ENCODE peak calls at places on chromosomes 6 and 20, in four cellular contexts. One of them, this sample, is unnamed.

GRCh38 chr6:168154263-168154917 is 75.4 kb upstream of the FRMD1 start:
- DNase-seq in Jurkat, Clone E6-1: no peak
- DNase-seq in foreskin fibroblast: no peak
- DNase-seq in EL: no peak
- DNase-seq in this sample: no peak

GRCh38 chr6:42378125-42378524 is 73.6 kb downstream of the TRERF1 start:
- DNase-seq in Jurkat, Clone E6-1: no peak
- DNase-seq in foreskin fibroblast: no peak
- DNase-seq in EL: no peak
- DNase-seq in this sample: no peak

GRCh38 chr6:22925920-22926587 is 356.7 kb downstream of the HDGFL1 start:
- DNase-seq in Jurkat, Clone E6-1: no peak
- DNase-seq in foreskin fibroblast: no peak
- DNase-seq in EL: no peak
- DNase-seq in this sample: no peak

GRCh38 chr6:25869840-25870239 is 4.2 kb downstream of the SLC17A3 start:
- DNase-seq in Jurkat, Clone E6-1: no peak
- DNase-seq in foreskin fibroblast: no peak
- DNase-seq in EL: no peak
- DNase-seq in this sample: no peak

GRCh38 chr20:23048283-23049200 is 930 bp downstream of the THBD start:
- DNase-seq in Jurkat, Clone E6-1: no peak
- DNase-seq in foreskin fibroblast: peak
- DNase-seq in EL: peak
- DNase-seq in this sample: peak

GRCh38 chr6:73169111-73169510 is 56.2 kb downstream of the KHDC1L start:
- DNase-seq in Jurkat, Clone E6-1: no peak
- DNase-seq in foreskin fibroblast: peak
- DNase-seq in EL: no peak
- DNase-seq in this sample: no peak

GRCh38 chr6:20918868-20919267 is 384.6 kb downstream of the CDKAL1 start:
- DNase-seq in Jurkat, Clone E6-1: no peak
- DNase-seq in foreskin fibroblast: no peak
- DNase-seq in EL: no peak
- DNase-seq in this sample: no peak

GRCh38 chr20:8361008-8361652 is 229.1 kb downstream of the PLCB1 start:
- DNase-seq in Jurkat, Clone E6-1: no peak
- DNase-seq in foreskin fibroblast: peak
- DNase-seq in EL: peak
- DNase-seq in this sample: peak

GRCh38 chr20:51354769-51355319 is 187.7 kb downstream of the NFATC2 start:
- DNase-seq in Jurkat, Clone E6-1: no peak
- DNase-seq in foreskin fibroblast: peak
- DNase-seq in EL: peak
- DNase-seq in this sample: peak

GRCh38 chr20:49948809-49949507 is 12.8 kb downstream of the RNF114 start:
- DNase-seq in Jurkat, Clone E6-1: no peak
- DNase-seq in foreskin fibroblast: peak
- DNase-seq in EL: peak
- DNase-seq in this sample: peak

GRCh38 chr6:160972111-160972510 is 19.5 kb upstream of the MAP3K4 start:
- DNase-seq in Jurkat, Clone E6-1: no peak
- DNase-seq in foreskin fibroblast: peak
- DNase-seq in EL: peak
- DNase-seq in this sample: peak

GRCh38 chr20:35741892-35742740 is at the start of gene RBM39:
- DNase-seq in Jurkat, Clone E6-1: peak
- DNase-seq in foreskin fibroblast: peak
- DNase-seq in EL: peak
- DNase-seq in this sample: peak

GRCh38 chr6:136077834-136078576 is 172.1 kb downstream of the MTFR2 start:
- DNase-seq in Jurkat, Clone E6-1: no peak
- DNase-seq in foreskin fibroblast: peak
- DNase-seq in EL: peak
- DNase-seq in this sample: peak

GRCh38 chr20:43567477-43567876 is 8.7 kb downstream of the SGK2 start:
- DNase-seq in Jurkat, Clone E6-1: no peak
- DNase-seq in foreskin fibroblast: no peak
- DNase-seq in EL: no peak
- DNase-seq in this sample: no peak

GRCh38 chr6:148649454-148649963 is 97.3 kb upstream of the UST start:
- DNase-seq in Jurkat, Clone E6-1: no peak
- DNase-seq in foreskin fibroblast: no peak
- DNase-seq in EL: no peak
- DNase-seq in this sample: no peak

GRCh38 chr6:154298297-154298696 is 58.3 kb downstream of the IPCEF1 start:
- DNase-seq in Jurkat, Clone E6-1: no peak
- DNase-seq in foreskin fibroblast: peak
- DNase-seq in EL: no peak
- DNase-seq in this sample: no peak

GRCh38 chr20:3663031-3663701 is at the start of gene GFRA4:
- DNase-seq in Jurkat, Clone E6-1: no peak
- DNase-seq in foreskin fibroblast: no peak
- DNase-seq in EL: no peak
- DNase-seq in this sample: no peak

GRCh38 chr20:32820000-32820697 is 395 bp downstream of the MAPRE1 start:
- DNase-seq in Jurkat, Clone E6-1: peak
- DNase-seq in foreskin fibroblast: peak
- DNase-seq in EL: no peak
- DNase-seq in this sample: no peak

GRCh38 chr6:84638286-84638685 is 126.1 kb downstream of the TBX18 start:
- DNase-seq in Jurkat, Clone E6-1: no peak
- DNase-seq in foreskin fibroblast: no peak
- DNase-seq in EL: no peak
- DNase-seq in this sample: no peak

GRCh38 chr6:122709922-122710512 is 69.5 kb upstream of the FABP7 start:
- DNase-seq in Jurkat, Clone E6-1: no peak
- DNase-seq in foreskin fibroblast: no peak
- DNase-seq in EL: no peak
- DNase-seq in this sample: no peak

GRCh38 chr6:47245745-47246371 is 63.8 kb downstream of the TNFRSF21 start:
- DNase-seq in Jurkat, Clone E6-1: peak
- DNase-seq in foreskin fibroblast: no peak
- DNase-seq in EL: no peak
- DNase-seq in this sample: no peak

GRCh38 chr20:58605292-58606065 is 45.6 kb upstream of the STX16 start:
- DNase-seq in Jurkat, Clone E6-1: no peak
- DNase-seq in foreskin fibroblast: no peak
- DNase-seq in EL: no peak
- DNase-seq in this sample: no peak

GRCh38 chr6:10338151-10338550 is 76.7 kb downstream of the TFAP2A start:
- DNase-seq in Jurkat, Clone E6-1: no peak
- DNase-seq in foreskin fibroblast: no peak
- DNase-seq in EL: no peak
- DNase-seq in this sample: no peak

GRCh38 chr20:19944772-19945459 is 72.2 kb upstream of the NAA20 start:
- DNase-seq in Jurkat, Clone E6-1: no peak
- DNase-seq in foreskin fibroblast: peak
- DNase-seq in EL: no peak
- DNase-seq in this sample: no peak

GRCh38 chr6:16555550-16555949 is 205.7 kb downstream of the ATXN1 start:
- DNase-seq in Jurkat, Clone E6-1: no peak
- DNase-seq in foreskin fibroblast: no peak
- DNase-seq in EL: no peak
- DNase-seq in this sample: no peak

GRCh38 chr6:67506352-67506751 is 1128.7 kb upstream of the ADGRB3 start:
- DNase-seq in Jurkat, Clone E6-1: no peak
- DNase-seq in foreskin fibroblast: no peak
- DNase-seq in EL: no peak
- DNase-seq in this sample: no peak

GRCh38 chr6:113447088-113447831 is 409.9 kb upstream of the MARCKS start:
- DNase-seq in Jurkat, Clone E6-1: no peak
- DNase-seq in foreskin fibroblast: peak
- DNase-seq in EL: peak
- DNase-seq in this sample: peak

GRCh38 chr6:46130665-46131064 is 876 bp downstream of the ENPP4 start:
- DNase-seq in Jurkat, Clone E6-1: no peak
- DNase-seq in foreskin fibroblast: no peak
- DNase-seq in EL: no peak
- DNase-seq in this sample: no peak